ENCODE peak calls at places on chromosomes 2 and 18, in nine cellular contexts. One of them, this sample, is unnamed.

GRCh38 chr18:5543854-5544389 is at the start of gene EPB41L3:
- DNase-seq in osteocyte: no peak
- DNase-seq in tibial artery: peak
- DNase-seq in kidney epithelial cell: no peak
- DNase-seq in CD4-positive, alpha-beta T cell: no peak
- DNase-seq in foreskin keratinocyte: peak
- DNase-seq in GM13977: no peak
- DNase-seq in suprapubic skin: peak
- DNase-seq in right atrium auricular region: no peak
- DNase-seq in this sample: peak

GRCh38 chr2:191845248-191845715 is 1.6 kb downstream of the CAVIN2 start:
- DNase-seq in tibial artery: no peak
- DNase-seq in suprapubic skin: no peak
- DNase-seq in CD4-positive, alpha-beta T cell: no peak
- DNase-seq in foreskin keratinocyte: no peak
- DNase-seq in right atrium auricular region: peak
- DNase-seq in osteocyte: no peak
- DNase-seq in kidney epithelial cell: no peak
- DNase-seq in GM13977: no peak
- DNase-seq in this sample: no peak

GRCh38 chr2:224401641-224402342 is at the start of gene FAM124B:
- DNase-seq in CD4-positive, alpha-beta T cell: peak
- DNase-seq in tibial artery: peak
- DNase-seq in right atrium auricular region: peak
- DNase-seq in kidney epithelial cell: no peak
- DNase-seq in suprapubic skin: no peak
- DNase-seq in foreskin keratinocyte: no peak
- DNase-seq in osteocyte: peak
- DNase-seq in GM13977: no peak
- DNase-seq in this sample: no peak

GRCh38 chr18:68267583-68267982 is 447.3 kb downstream of the TMX3 start:
- DNase-seq in foreskin keratinocyte: peak
- DNase-seq in tibial artery: no peak
- DNase-seq in right atrium auricular region: no peak
- DNase-seq in kidney epithelial cell: no peak
- DNase-seq in GM13977: no peak
- DNase-seq in CD4-positive, alpha-beta T cell: no peak
- DNase-seq in suprapubic skin: no peak
- DNase-seq in osteocyte: no peak
- DNase-seq in this sample: no peak

GRCh38 chr2:191899442-191899841 is 52.6 kb upstream of the CAVIN2 start:
- DNase-seq in kidney epithelial cell: peak
- DNase-seq in right atrium auricular region: no peak
- DNase-seq in osteocyte: no peak
- DNase-seq in suprapubic skin: no peak
- DNase-seq in foreskin keratinocyte: peak
- DNase-seq in GM13977: no peak
- DNase-seq in CD4-positive, alpha-beta T cell: no peak
- DNase-seq in tibial artery: no peak
- DNase-seq in this sample: no peak

GRCh38 chr2:140440815-140441214 is 1660.6 kb upstream of the NXPH2 start:
- DNase-seq in foreskin keratinocyte: no peak
- DNase-seq in GM13977: no peak
- DNase-seq in kidney epithelial cell: no peak
- DNase-seq in tibial artery: no peak
- DNase-seq in right atrium auricular region: no peak
- DNase-seq in osteocyte: no peak
- DNase-seq in CD4-positive, alpha-beta T cell: no peak
- DNase-seq in suprapubic skin: no peak
- DNase-seq in this sample: no peak

GRCh38 chr2:45331034-45331786 is 279.9 kb downstream of the SRBD1 start:
- DNase-seq in kidney epithelial cell: no peak
- DNase-seq in GM13977: no peak
- DNase-seq in suprapubic skin: no peak
- DNase-seq in right atrium auricular region: no peak
- DNase-seq in CD4-positive, alpha-beta T cell: no peak
- DNase-seq in osteocyte: no peak
- DNase-seq in tibial artery: no peak
- DNase-seq in foreskin keratinocyte: no peak
- DNase-seq in this sample: no peak

GRCh38 chr2:195106681-195107380 is 550.2 kb upstream of the SLC39A10 start:
- DNase-seq in GM13977: no peak
- DNase-seq in foreskin keratinocyte: no peak
- DNase-seq in osteocyte: no peak
- DNase-seq in suprapubic skin: no peak
- DNase-seq in right atrium auricular region: no peak
- DNase-seq in tibial artery: no peak
- DNase-seq in kidney epithelial cell: no peak
- DNase-seq in CD4-positive, alpha-beta T cell: no peak
- DNase-seq in this sample: no peak

GRCh38 chr2:6724572-6725140 is 141.1 kb downstream of the CMPK2 start:
- DNase-seq in osteocyte: no peak
- DNase-seq in foreskin keratinocyte: peak
- DNase-seq in right atrium auricular region: no peak
- DNase-seq in CD4-positive, alpha-beta T cell: no peak
- DNase-seq in kidney epithelial cell: no peak
- DNase-seq in suprapubic skin: no peak
- DNase-seq in tibial artery: no peak
- DNase-seq in GM13977: no peak
- DNase-seq in this sample: no peak

GRCh38 chr18:80106482-80107051 is 2.5 kb upstream of the ADNP2 start:
- DNase-seq in suprapubic skin: no peak
- DNase-seq in GM13977: no peak
- DNase-seq in foreskin keratinocyte: no peak
- DNase-seq in kidney epithelial cell: no peak
- DNase-seq in osteocyte: no peak
- DNase-seq in CD4-positive, alpha-beta T cell: no peak
- DNase-seq in tibial artery: no peak
- DNase-seq in right atrium auricular region: no peak
- DNase-seq in this sample: no peak

GRCh38 chr2:190827720-190828119 is 52.9 kb upstream of the GLS start:
- DNase-seq in CD4-positive, alpha-beta T cell: no peak
- DNase-seq in suprapubic skin: no peak
- DNase-seq in right atrium auricular region: no peak
- DNase-seq in GM13977: no peak
- DNase-seq in foreskin keratinocyte: no peak
- DNase-seq in tibial artery: no peak
- DNase-seq in osteocyte: no peak
- DNase-seq in kidney epithelial cell: no peak
- DNase-seq in this sample: no peak
- TF ChIP-seq CTCF in CD4-positive, alpha-beta T cell: no peak
- TF ChIP-seq CTCF in suprapubic skin: no peak
- TF ChIP-seq CTCF in right atrium auricular region: no peak
- TF ChIP-seq CTCF in GM13977: no peak
- TF ChIP-seq CTCF in foreskin keratinocyte: no peak
- TF ChIP-seq CTCF in tibial artery: no peak
- TF ChIP-seq CTCF in osteocyte: no peak
- TF ChIP-seq CTCF in kidney epithelial cell: no peak
- TF ChIP-seq CTCF in this sample: no peak

DNA sequence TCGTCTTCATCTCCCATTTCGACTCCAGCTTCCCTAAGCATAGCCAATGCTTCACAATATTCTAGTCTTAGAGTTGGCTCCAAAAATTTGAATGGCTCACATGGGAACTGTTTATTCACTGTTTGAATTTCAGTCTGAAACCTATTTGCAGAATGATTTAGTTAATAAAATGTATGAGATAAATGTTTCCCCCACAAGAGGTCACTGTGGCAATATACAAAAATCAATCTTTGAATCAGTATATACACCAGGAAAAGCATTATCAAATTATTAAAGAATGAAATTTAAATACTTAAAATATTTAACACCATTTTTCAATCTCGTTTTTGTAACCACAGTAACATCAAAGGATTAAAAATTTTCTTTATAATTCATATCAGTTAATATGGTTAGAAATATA is 40.0 kb upstream of the MCM6 start:
- DNase-seq in suprapubic skin: no peak
- DNase-seq in GM13977: no peak
- DNase-seq in kidney epithelial cell: peak
- DNase-seq in CD4-positive, alpha-beta T cell: no peak
- DNase-seq in foreskin keratinocyte: no peak
- DNase-seq in osteocyte: no peak
- DNase-seq in tibial artery: no peak
- DNase-seq in right atrium auricular region: no peak
- DNase-seq in this sample: no peak
- TF ChIP-seq CTCF in suprapubic skin: peak
- TF ChIP-seq CTCF in GM13977: peak
- TF ChIP-seq CTCF in kidney epithelial cell: no peak
- TF ChIP-seq CTCF in CD4-positive, alpha-beta T cell: peak
- TF ChIP-seq CTCF in foreskin keratinocyte: peak
- TF ChIP-seq CTCF in osteocyte: peak
- TF ChIP-seq CTCF in tibial artery: peak
- TF ChIP-seq CTCF in right atrium auricular region: no peak
- TF ChIP-seq CTCF in this sample: peak

DNA sequence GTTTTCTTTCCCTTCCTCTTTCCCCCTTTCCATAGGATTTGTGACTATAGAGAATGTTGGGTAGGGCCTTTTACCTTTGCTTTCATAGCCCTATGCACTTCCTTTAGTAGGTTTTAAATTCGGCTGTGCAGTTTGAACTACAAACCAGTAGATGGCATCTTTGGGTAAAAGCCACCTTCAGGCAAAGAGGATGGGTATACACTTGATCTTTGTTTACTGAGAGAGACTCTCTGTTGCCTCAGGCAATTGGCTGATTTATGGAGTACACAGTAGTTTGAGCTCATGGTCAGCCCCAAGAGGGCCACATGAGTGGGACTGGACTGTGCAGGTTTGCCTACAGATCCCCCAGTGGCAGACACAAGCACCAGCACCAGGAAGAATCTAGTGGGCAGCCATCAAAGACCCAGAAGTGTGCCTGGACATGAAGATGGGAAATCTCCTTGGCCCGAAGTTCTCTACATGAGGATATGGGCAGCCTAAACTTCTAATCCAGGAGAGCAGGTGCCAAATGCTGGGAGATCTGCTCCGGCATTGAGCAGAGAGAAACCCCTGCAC is 1304.3 kb upstream of the DDX18 start:
- DNase-seq in CD4-positive, alpha-beta T cell: no peak
- DNase-seq in suprapubic skin: no peak
- DNase-seq in GM13977: peak
- DNase-seq in foreskin keratinocyte: peak
- DNase-seq in right atrium auricular region: no peak
- DNase-seq in kidney epithelial cell: no peak
- DNase-seq in tibial artery: no peak
- DNase-seq in osteocyte: no peak
- DNase-seq in this sample: no peak
- TF ChIP-seq CTCF in CD4-positive, alpha-beta T cell: no peak
- TF ChIP-seq CTCF in suprapubic skin: no peak
- TF ChIP-seq CTCF in GM13977: peak
- TF ChIP-seq CTCF in foreskin keratinocyte: peak
- TF ChIP-seq CTCF in right atrium auricular region: no peak
- TF ChIP-seq CTCF in kidney epithelial cell: peak
- TF ChIP-seq CTCF in tibial artery: no peak
- TF ChIP-seq CTCF in osteocyte: peak
- TF ChIP-seq CTCF in this sample: peak

DNA sequence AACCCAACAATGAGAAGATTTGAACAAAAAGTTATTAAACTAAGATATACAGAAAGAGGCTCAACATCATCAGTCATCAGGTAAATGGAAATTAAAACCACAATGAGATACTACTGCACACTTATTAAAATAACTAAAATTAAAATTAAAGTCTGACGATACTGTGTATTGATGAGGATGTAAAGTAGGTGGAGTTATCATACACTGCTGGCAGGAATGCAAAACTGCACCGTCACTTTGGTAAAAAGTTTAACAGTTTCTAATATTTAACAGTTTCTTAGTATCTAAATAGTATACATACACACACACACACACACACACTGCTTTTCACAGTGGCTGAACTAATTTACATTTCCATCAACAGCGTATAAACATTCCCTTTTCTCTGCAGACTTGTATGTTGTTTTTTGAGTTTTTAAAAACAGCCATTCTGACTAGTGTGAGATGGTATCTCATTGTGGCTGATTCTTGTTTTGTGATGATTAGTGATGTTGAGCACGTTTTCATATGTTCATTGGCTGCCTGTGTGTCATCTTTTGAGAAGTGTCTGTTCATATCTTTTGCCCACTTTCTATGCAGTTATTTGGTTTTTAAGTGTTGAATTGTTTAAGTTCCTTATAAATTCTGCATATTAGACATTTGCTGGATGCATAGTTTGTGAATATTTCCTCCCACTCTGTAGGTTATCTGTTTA is 726.9 kb upstream of the CHAC2 start:
- DNase-seq in tibial artery: no peak
- DNase-seq in suprapubic skin: no peak
- DNase-seq in kidney epithelial cell: no peak
- DNase-seq in GM13977: no peak
- DNase-seq in CD4-positive, alpha-beta T cell: no peak
- DNase-seq in foreskin keratinocyte: no peak
- DNase-seq in right atrium auricular region: no peak
- DNase-seq in osteocyte: no peak
- DNase-seq in this sample: no peak
- TF ChIP-seq CTCF in tibial artery: no peak
- TF ChIP-seq CTCF in suprapubic skin: no peak
- TF ChIP-seq CTCF in kidney epithelial cell: peak
- TF ChIP-seq CTCF in GM13977: no peak
- TF ChIP-seq CTCF in CD4-positive, alpha-beta T cell: no peak
- TF ChIP-seq CTCF in foreskin keratinocyte: peak
- TF ChIP-seq CTCF in right atrium auricular region: no peak
- TF ChIP-seq CTCF in osteocyte: no peak
- TF ChIP-seq CTCF in this sample: peak

DNA sequence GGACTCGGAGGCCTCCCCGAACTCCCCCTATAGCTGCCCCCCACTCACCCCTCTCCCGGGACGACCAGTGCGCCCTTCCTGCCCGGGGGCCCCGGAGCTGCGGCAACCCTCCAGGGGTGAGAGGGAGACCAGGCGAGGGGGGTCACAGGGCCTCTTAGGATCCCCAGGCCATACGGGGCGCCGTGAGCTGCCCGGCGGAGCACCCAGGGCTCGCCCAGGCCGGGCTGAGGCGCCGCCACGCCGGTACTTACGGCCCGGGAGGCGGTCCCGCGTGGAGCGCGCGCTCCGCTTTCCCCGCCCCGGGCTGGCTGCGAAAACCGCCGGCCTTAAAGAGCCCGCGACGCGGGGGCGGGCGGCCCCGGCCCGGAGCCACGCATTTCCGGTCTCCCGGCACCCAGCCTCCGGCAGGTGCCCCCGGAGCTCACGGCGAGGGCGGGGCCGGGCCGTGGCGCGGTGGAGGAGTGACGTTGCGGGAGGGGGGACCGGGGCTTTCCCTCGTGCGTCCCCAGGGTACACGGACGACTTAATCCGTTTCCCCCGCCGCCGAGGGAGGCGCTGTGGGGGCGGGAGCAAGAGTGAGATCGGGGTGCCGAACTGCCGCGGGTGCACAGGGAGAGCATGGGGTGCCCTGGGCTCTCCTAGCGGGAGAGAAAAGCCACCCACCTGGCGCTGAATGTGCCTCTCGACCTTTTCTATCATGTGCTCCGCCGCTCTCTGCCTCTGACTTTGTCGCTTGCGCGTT is at the start of gene METTL21A:
- DNase-seq in suprapubic skin: peak
- DNase-seq in GM13977: peak
- DNase-seq in CD4-positive, alpha-beta T cell: peak
- DNase-seq in foreskin keratinocyte: peak
- DNase-seq in kidney epithelial cell: peak
- DNase-seq in tibial artery: peak
- DNase-seq in osteocyte: peak
- DNase-seq in right atrium auricular region: peak
- DNase-seq in this sample: peak
- TF ChIP-seq CTCF in suprapubic skin: peak
- TF ChIP-seq CTCF in GM13977: peak
- TF ChIP-seq CTCF in CD4-positive, alpha-beta T cell: peak
- TF ChIP-seq CTCF in foreskin keratinocyte: peak
- TF ChIP-seq CTCF in kidney epithelial cell: peak
- TF ChIP-seq CTCF in tibial artery: peak
- TF ChIP-seq CTCF in osteocyte: peak
- TF ChIP-seq CTCF in right atrium auricular region: no peak
- TF ChIP-seq CTCF in this sample: peak

GRCh38 chr2:70498054-70498453 is 55.6 kb downstream of the TGFA start:
- DNase-seq in tibial artery: no peak
- DNase-seq in osteocyte: no peak
- DNase-seq in kidney epithelial cell: no peak
- DNase-seq in right atrium auricular region: no peak
- DNase-seq in CD4-positive, alpha-beta T cell: no peak
- DNase-seq in foreskin keratinocyte: no peak
- DNase-seq in GM13977: no peak
- DNase-seq in suprapubic skin: no peak
- DNase-seq in this sample: no peak
- TF ChIP-seq CTCF in tibial artery: no peak
- TF ChIP-seq CTCF in osteocyte: no peak
- TF ChIP-seq CTCF in kidney epithelial cell: peak
- TF ChIP-seq CTCF in right atrium auricular region: no peak
- TF ChIP-seq CTCF in CD4-positive, alpha-beta T cell: no peak
- TF ChIP-seq CTCF in foreskin keratinocyte: peak
- TF ChIP-seq CTCF in GM13977: no peak
- TF ChIP-seq CTCF in suprapubic skin: no peak
- TF ChIP-seq CTCF in this sample: peak